ENCODE peak calls at places on chromosome 13, in four cellular contexts. L is activated naive CD4-positive, alpha-beta T cell; N is heart right ventricle; P is activated CD4-positive, alpha-beta memory T cell treated with anti-CD3 and anti-CD28 coated beads, Interleukin-2, amount 10 ng/mL, durations not matched to agents 7 days and 5 days. J is an unnamed sample.

GRCh38 chr13:113998781-113999617 is 25.1 kb upstream of the C13orf46 start:
- DNase-seq in L (no peak), N (no peak), P (no peak), J (no peak)

GRCh38 chr13:68736961-68737360 is 1370.7 kb upstream of the ATXN8OS start:
- DNase-seq in L (no peak), N (no peak), P (no peak), J (no peak)

GRCh38 chr13:104015646-104016396 is 949.6 kb upstream of the SLC10A2 start:
- DNase-seq in L (no peak), N (no peak), P (no peak), J (peak)

GRCh38 chr13:102000764-102001163 is 401.1 kb downstream of the FGF14 start:
- DNase-seq in L (no peak), N (no peak), P (no peak), J (no peak)

GRCh38 chr13:46229251-46229650 is 17.5 kb downstream of the LRRC63 start:
- DNase-seq in L (no peak), N (no peak), P (no peak), J (no peak)

GRCh38 chr13:100957741-100958140 is 283.1 kb upstream of the TMTC4 start:
- DNase-seq in L (no peak), N (no peak), P (no peak), J (no peak)

GRCh38 chr13:63840551-63841421 is 2425.1 kb upstream of the PCDH20 start:
- DNase-seq in L (no peak), N (no peak), P (no peak), J (no peak)

GRCh38 chr13:98768522-98768921 is 16.1 kb upstream of the SLC15A1 start:
- DNase-seq in L (no peak), N (no peak), P (no peak), J (no peak)

GRCh38 chr13:92802776-92803175 is 423.8 kb upstream of the GPC6 start:
- DNase-seq in L (no peak), N (no peak), P (no peak), J (peak)

GRCh38 chr13:47049276-47049989 is 152.6 kb upstream of the HTR2A start:
- DNase-seq in L (no peak), N (no peak), P (no peak), J (no peak)

GRCh38 chr13:95801825-95802224 is 124.9 kb downstream of the DNAJC3 start:
- DNase-seq in L (no peak), N (no peak), P (no peak), J (no peak)

GRCh38 chr13:79637086-79637763 is 156.3 kb downstream of the NDFIP2 start:
- DNase-seq in L (no peak), N (peak), P (no peak), J (no peak)

GRCh38 chr13:75437582-75438318 is 44.2 kb downstream of the TBC1D4 start:
- DNase-seq in L (no peak), N (peak), P (no peak), J (no peak)

GRCh38 chr13:72163671-72164070 is 296.7 kb upstream of the DACH1 start:
- DNase-seq in L (no peak), N (no peak), P (no peak), J (no peak)

GRCh38 chr13:79659161-79659560 is 178.2 kb downstream of the NDFIP2 start:
- DNase-seq in L (no peak), N (peak), P (no peak), J (peak)

GRCh38 chr13:112910016-112910415 is 59.0 kb upstream of the MCF2L start:
- DNase-seq in L (no peak), N (no peak), P (no peak), J (no peak)

GRCh38 chr13:29362849-29363604 is 232.5 kb downstream of the SLC7A1 start:
- DNase-seq in L (no peak), N (peak), P (peak), J (peak)

GRCh38 chr13:38804536-38804935 is 117.7 kb downstream of the FREM2 start:
- DNase-seq in L (no peak), N (no peak), P (no peak), J (peak)

GRCh38 chr13:39020853-39021462 is 16.9 kb downstream of the PROSER1 start:
- DNase-seq in L (no peak), N (no peak), P (no peak), J (no peak)

GRCh38 chr13:24348797-24349515 is 39.6 kb downstream of the C1QTNF9 start:
- DNase-seq in L (no peak), N (no peak), P (no peak), J (no peak)

GRCh38 chr13:113926951-113927660 is 46.8 kb downstream of the C13orf46 start:
- DNase-seq in L (no peak), N (no peak), P (no peak), J (no peak)

GRCh38 chr13:50713849-50714248 is 129.6 kb downstream of the DLEU7 start:
- DNase-seq in L (no peak), N (no peak), P (peak), J (peak)

GRCh38 chr13:95643814-95644598 is 500 bp downstream of the DZIP1 start:
- DNase-seq in L (no peak), N (no peak), P (no peak), J (peak)

GRCh38 chr13:22801402-22802003 is 379.3 kb upstream of the SGCG start:
- DNase-seq in L (no peak), N (no peak), P (no peak), J (peak)

GRCh38 chr13:65605386-65605785 is 1624.8 kb downstream of the PCDH9 start:
- DNase-seq in L (no peak), N (no peak), P (no peak), J (no peak)

GRCh38 chr13:110245421-110245899 is 61.5 kb downstream of the COL4A1 start:
- DNase-seq in L (no peak), N (no peak), P (no peak), J (no peak)

GRCh38 chr13:24275041-24275440 is 34.3 kb upstream of the C1QTNF9 start:
- DNase-seq in L (no peak), N (no peak), P (no peak), J (no peak)

GRCh38 chr13:108033800-108034707 is 181.3 kb downstream of the LIG4 start:
- DNase-seq in L (no peak), N (no peak), P (no peak), J (peak)

J was measured in kidney glomerular epithelial cell.